ENCODE peak calls at places on chromosomes 16 and 17, in five cellular contexts. One of them, this sample, is unnamed.

GRCh38 chr17:41785876-41786226 is 660 bp downstream of the JUP start:
- DNase-seq in CD8-positive, alpha-beta memory T cell: no peak
- DNase-seq in tibial nerve: no peak
- DNase-seq in mesendoderm: peak; percentile 80
- DNase-seq in prostate gland: peak; percentile 86
- DNase-seq in this sample: peak; percentile 78

GRCh38 chr16:72033437-72033836 is 20.9 kb upstream of the HP start:
- DNase-seq in CD8-positive, alpha-beta memory T cell: no peak
- DNase-seq in tibial nerve: no peak
- DNase-seq in mesendoderm: no peak
- DNase-seq in prostate gland: no peak
- DNase-seq in this sample: no peak

GRCh38 chr16:14365200-14365851 is 264.7 kb downstream of the PARN start:
- DNase-seq in CD8-positive, alpha-beta memory T cell: no peak
- DNase-seq in tibial nerve: no peak
- DNase-seq in mesendoderm: no peak
- DNase-seq in prostate gland: no peak
- DNase-seq in this sample: no peak

GRCh38 chr16:89815639-89816348 is 653 bp downstream of the FANCA start:
- DNase-seq in CD8-positive, alpha-beta memory T cell: peak; percentile 16
- DNase-seq in tibial nerve: no peak
- DNase-seq in mesendoderm: peak; percentile 28
- DNase-seq in prostate gland: no peak
- DNase-seq in this sample: no peak

GRCh38 chr17:14744716-14745115 is 443.8 kb downstream of the HS3ST3B1 start:
- DNase-seq in CD8-positive, alpha-beta memory T cell: no peak
- DNase-seq in tibial nerve: no peak
- DNase-seq in mesendoderm: no peak
- DNase-seq in prostate gland: no peak
- DNase-seq in this sample: no peak

GRCh38 chr16:66427871-66428681 is 981 bp downstream of the BEAN1 start:
- DNase-seq in CD8-positive, alpha-beta memory T cell: no peak
- DNase-seq in tibial nerve: no peak
- DNase-seq in mesendoderm: no peak
- DNase-seq in prostate gland: no peak
- DNase-seq in this sample: peak; percentile 43

GRCh38 chr17:58960068-58960467 is 146.6 kb downstream of the TRIM37 start:
- DNase-seq in CD8-positive, alpha-beta memory T cell: no peak
- DNase-seq in tibial nerve: no peak
- DNase-seq in mesendoderm: peak; percentile 62
- DNase-seq in prostate gland: peak; percentile 72
- DNase-seq in this sample: peak; percentile 49

GRCh38 chr17:48262982-48263586 is 155.5 kb downstream of the SNX11 start:
- DNase-seq in CD8-positive, alpha-beta memory T cell: no peak
- DNase-seq in tibial nerve: no peak
- DNase-seq in mesendoderm: no peak
- DNase-seq in prostate gland: no peak
- DNase-seq in this sample: no peak

GRCh38 chr16:75456971-75457370 is 7.5 kb downstream of the TMEM170A start:
- DNase-seq in CD8-positive, alpha-beta memory T cell: no peak
- DNase-seq in tibial nerve: no peak
- DNase-seq in mesendoderm: no peak
- DNase-seq in prostate gland: no peak
- DNase-seq in this sample: no peak

GRCh38 chr17:63150994-63151464 is 185.0 kb downstream of the TANC2 start:
- DNase-seq in CD8-positive, alpha-beta memory T cell: no peak
- DNase-seq in tibial nerve: no peak
- DNase-seq in mesendoderm: peak; percentile 18
- DNase-seq in prostate gland: no peak
- DNase-seq in this sample: no peak

GRCh38 chr17:81230043-81230820 is 7.5 kb upstream of the CEP131 start:
- DNase-seq in CD8-positive, alpha-beta memory T cell: no peak
- DNase-seq in tibial nerve: no peak
- DNase-seq in mesendoderm: peak; percentile 52
- DNase-seq in prostate gland: no peak
- DNase-seq in this sample: no peak

GRCh38 chr16:19169081-19169639 is 1.1 kb downstream of the SYT17 start:
- DNase-seq in CD8-positive, alpha-beta memory T cell: no peak
- DNase-seq in tibial nerve: no peak
- DNase-seq in mesendoderm: no peak
- DNase-seq in prostate gland: no peak
- DNase-seq in this sample: peak; percentile 2

GRCh38 chr17:82281502-82282238 is 8.2 kb upstream of the CSNK1D start:
- DNase-seq in CD8-positive, alpha-beta memory T cell: no peak
- DNase-seq in tibial nerve: no peak
- DNase-seq in mesendoderm: no peak
- DNase-seq in prostate gland: peak; percentile 66
- DNase-seq in this sample: no peak

GRCh38 chr17:29687601-29688000 is 64.9 kb upstream of the CORO6 start:
- DNase-seq in CD8-positive, alpha-beta memory T cell: no peak
- DNase-seq in tibial nerve: no peak
- DNase-seq in mesendoderm: no peak
- DNase-seq in prostate gland: no peak
- DNase-seq in this sample: no peak

GRCh38 chr17:81685108-81685507 is 1.3 kb downstream of the HGS start:
- DNase-seq in CD8-positive, alpha-beta memory T cell: no peak
- DNase-seq in tibial nerve: no peak
- DNase-seq in mesendoderm: no peak
- DNase-seq in prostate gland: no peak
- DNase-seq in this sample: no peak

GRCh38 chr16:84159006-84159405 is 13.9 kb downstream of the DNAAF1 start:
- DNase-seq in CD8-positive, alpha-beta memory T cell: no peak
- DNase-seq in tibial nerve: no peak
- DNase-seq in mesendoderm: no peak
- DNase-seq in prostate gland: no peak
- DNase-seq in this sample: no peak

GRCh38 chr17:55323518-55324295 is 58.9 kb downstream of the HLF start:
- DNase-seq in CD8-positive, alpha-beta memory T cell: no peak
- DNase-seq in tibial nerve: no peak
- DNase-seq in mesendoderm: no peak
- DNase-seq in prostate gland: no peak
- DNase-seq in this sample: no peak

GRCh38 chr16:8511464-8511863 is 78.8 kb downstream of the TMEM114 start:
- DNase-seq in CD8-positive, alpha-beta memory T cell: no peak
- DNase-seq in tibial nerve: no peak
- DNase-seq in mesendoderm: no peak
- DNase-seq in prostate gland: no peak
- DNase-seq in this sample: no peak

GRCh38 chr16:66486773-66487579 is 59.9 kb downstream of the BEAN1 start:
- DNase-seq in CD8-positive, alpha-beta memory T cell: no peak
- DNase-seq in tibial nerve: no peak
- DNase-seq in mesendoderm: no peak
- DNase-seq in prostate gland: no peak
- DNase-seq in this sample: peak; percentile 53

GRCh38 chr17:35726609-35727460 is 4.6 kb upstream of the RASL10B start:
- DNase-seq in CD8-positive, alpha-beta memory T cell: no peak
- DNase-seq in tibial nerve: peak; percentile 53
- DNase-seq in mesendoderm: peak; percentile 94
- DNase-seq in prostate gland: no peak
- DNase-seq in this sample: peak; percentile 77

GRCh38 chr16:73064996-73065349 is 17.0 kb upstream of the ZFHX3 start:
- DNase-seq in CD8-positive, alpha-beta memory T cell: no peak
- DNase-seq in tibial nerve: no peak
- DNase-seq in mesendoderm: no peak
- DNase-seq in prostate gland: no peak
- DNase-seq in this sample: no peak

GRCh38 chr17:10907370-10907769 is 69.5 kb upstream of the PIRT start:
- DNase-seq in CD8-positive, alpha-beta memory T cell: no peak
- DNase-seq in tibial nerve: no peak
- DNase-seq in mesendoderm: no peak
- DNase-seq in prostate gland: no peak
- DNase-seq in this sample: no peak

GRCh38 chr17:78817123-78817522 is 23.5 kb downstream of the USP36 start:
- DNase-seq in CD8-positive, alpha-beta memory T cell: peak; percentile 88
- DNase-seq in tibial nerve: no peak
- DNase-seq in mesendoderm: no peak
- DNase-seq in prostate gland: no peak
- DNase-seq in this sample: no peak

GRCh38 chr17:69997332-69997731 is 77.7 kb upstream of the KCNJ16 start:
- DNase-seq in CD8-positive, alpha-beta memory T cell: no peak
- DNase-seq in tibial nerve: no peak
- DNase-seq in mesendoderm: no peak
- DNase-seq in prostate gland: no peak
- DNase-seq in this sample: no peak

GRCh38 chr17:64694207-64694606 is 32.1 kb upstream of the SMURF2 start:
- DNase-seq in CD8-positive, alpha-beta memory T cell: no peak
- DNase-seq in tibial nerve: no peak
- DNase-seq in mesendoderm: peak; percentile 58
- DNase-seq in prostate gland: peak; percentile 62
- DNase-seq in this sample: peak; percentile 64

GRCh38 chr16:26178298-26178697 is 486.5 kb downstream of the HS3ST4 start:
- DNase-seq in CD8-positive, alpha-beta memory T cell: no peak
- DNase-seq in tibial nerve: no peak
- DNase-seq in mesendoderm: peak; percentile 48
- DNase-seq in prostate gland: no peak
- DNase-seq in this sample: no peak

GRCh38 chr17:1904273-1905052 is 74.7 kb downstream of the RPA1 start:
- DNase-seq in CD8-positive, alpha-beta memory T cell: no peak
- DNase-seq in tibial nerve: no peak
- DNase-seq in mesendoderm: no peak
- DNase-seq in prostate gland: no peak
- DNase-seq in this sample: no peak
- H3K4me1 ChIP-seq in CD8-positive, alpha-beta memory T cell: peaks cover 9% of the 10 kb centered on the region
- H3K4me1 ChIP-seq in tibial nerve: peaks cover 22% of the 10 kb centered on the region
- H3K4me1 ChIP-seq in mesendoderm: no peaks in the 10 kb centered on the region
- H3K4me1 ChIP-seq in prostate gland: no peaks in the 10 kb centered on the region
- H3K4me1 ChIP-seq in this sample: peaks cover 8% of the 10 kb centered on the region

DNA sequence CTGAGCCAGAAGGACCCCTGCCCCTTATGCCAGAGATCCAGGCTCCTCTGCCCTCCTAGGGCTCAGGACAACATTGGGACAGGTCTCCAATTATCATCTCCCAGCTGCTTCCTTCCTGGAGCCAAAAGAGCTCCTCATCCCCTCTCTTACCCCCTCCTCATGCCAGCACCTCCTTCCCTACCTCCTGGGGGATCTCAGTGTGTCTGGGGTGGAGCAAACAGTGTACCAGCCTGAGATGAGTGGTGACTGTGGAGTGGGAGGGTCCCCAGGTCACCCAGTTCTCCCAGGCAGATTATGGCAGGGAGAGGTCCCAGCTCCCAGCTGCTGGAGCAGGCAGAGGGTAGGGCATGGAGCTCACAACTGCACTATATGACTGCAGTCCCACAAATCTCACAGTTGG is 23.7 kb downstream of the SRCIN1 start:
- DNase-seq in CD8-positive, alpha-beta memory T cell: no peak
- DNase-seq in tibial nerve: no peak
- DNase-seq in mesendoderm: no peak
- DNase-seq in prostate gland: no peak
- DNase-seq in this sample: no peak
- H3K4me1 ChIP-seq in CD8-positive, alpha-beta memory T cell: peaks cover 6% of the 10 kb centered on the region
- H3K4me1 ChIP-seq in tibial nerve: peaks cover 27% of the 10 kb centered on the region
- H3K4me1 ChIP-seq in mesendoderm: peaks cover 2% of the 10 kb centered on the region
- H3K4me1 ChIP-seq in prostate gland: no peaks in the 10 kb centered on the region
- H3K4me1 ChIP-seq in this sample: peaks cover 13% of the 10 kb centered on the region

DNA sequence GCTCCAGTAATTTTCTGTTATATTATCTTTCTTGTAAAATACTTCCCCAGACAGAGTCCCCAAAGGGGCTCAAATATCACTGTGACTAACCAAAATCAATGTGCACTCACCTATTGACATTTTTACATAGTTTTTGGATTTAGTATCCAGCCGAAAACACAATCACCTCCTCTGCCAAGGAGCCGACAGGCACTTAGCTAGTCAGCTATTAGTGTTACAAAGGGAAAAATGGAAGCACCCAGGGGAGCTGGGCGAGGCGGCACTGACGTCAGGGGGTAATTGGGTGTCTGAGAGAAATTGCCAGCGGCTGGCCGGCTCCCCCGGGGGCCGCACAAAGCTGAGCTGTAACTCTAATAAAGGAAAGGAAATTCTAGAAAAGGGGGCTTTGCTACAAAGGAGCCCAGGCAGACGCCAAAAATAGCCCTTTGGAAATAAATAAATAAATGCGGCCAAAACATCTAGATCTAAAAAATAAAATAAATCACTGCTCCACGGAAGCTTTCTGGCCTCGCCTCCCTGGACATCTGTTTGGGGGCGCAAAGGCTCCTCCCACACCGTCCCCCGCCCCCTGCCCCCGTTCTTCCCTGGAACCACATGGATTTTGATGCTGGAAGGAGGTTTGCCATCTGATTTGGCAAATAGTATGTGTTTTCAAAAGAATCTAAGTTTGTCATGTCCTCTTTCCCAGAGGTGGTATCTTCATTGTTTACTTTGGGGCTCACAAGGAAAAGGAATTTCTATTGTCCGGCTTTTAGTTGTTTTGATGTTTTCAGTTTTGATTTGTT is 156.8 kb downstream of the ZNF423 start:
- DNase-seq in CD8-positive, alpha-beta memory T cell: no peak
- DNase-seq in tibial nerve: peak; percentile 61
- DNase-seq in mesendoderm: peak; percentile 27
- DNase-seq in prostate gland: no peak
- DNase-seq in this sample: peak; percentile 12
- H3K4me1 ChIP-seq in CD8-positive, alpha-beta memory T cell: no peaks in the 10 kb centered on the region
- H3K4me1 ChIP-seq in tibial nerve: peaks cover 56% of the 10 kb centered on the region
- H3K4me1 ChIP-seq in mesendoderm: peaks cover 40% of the 10 kb centered on the region
- H3K4me1 ChIP-seq in prostate gland: no peaks in the 10 kb centered on the region
- H3K4me1 ChIP-seq in this sample: peaks cover 26% of the 10 kb centered on the region

DNA sequence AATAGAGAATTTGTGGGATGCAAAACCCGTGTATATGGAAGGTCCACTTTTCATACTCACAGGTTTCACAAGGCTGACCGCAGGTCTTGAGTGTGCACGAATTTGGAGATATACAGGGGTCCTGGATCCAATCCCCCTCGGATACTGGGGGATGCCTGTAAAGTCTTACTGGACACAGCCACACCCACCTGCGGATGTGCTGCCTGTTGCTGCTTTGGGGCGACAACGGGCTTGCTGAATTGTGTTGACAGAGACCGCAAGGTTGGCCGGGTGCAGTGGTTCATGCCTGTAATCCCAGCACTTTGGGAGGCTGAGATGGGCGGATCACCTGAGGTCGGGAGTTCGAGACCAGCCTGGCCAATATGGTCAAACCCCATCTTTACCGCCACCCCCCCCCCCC is 6.6 kb upstream of the COG1 start:
- DNase-seq in CD8-positive, alpha-beta memory T cell: no peak
- DNase-seq in tibial nerve: no peak
- DNase-seq in mesendoderm: no peak
- DNase-seq in prostate gland: no peak
- DNase-seq in this sample: no peak
- H3K4me1 ChIP-seq in CD8-positive, alpha-beta memory T cell: peaks cover 2% of the 10 kb centered on the region
- H3K4me1 ChIP-seq in tibial nerve: no peaks in the 10 kb centered on the region
- H3K4me1 ChIP-seq in mesendoderm: no peaks in the 10 kb centered on the region
- H3K4me1 ChIP-seq in prostate gland: no peaks in the 10 kb centered on the region
- H3K4me1 ChIP-seq in this sample: no peaks in the 10 kb centered on the region

This sample was measured in thyroid gland.